ENCODE peak calls at places on chromosomes 5 and 9, in ten cellular contexts. One of them, this sample, is unnamed.

GRCh38 chr5:65059681-65060598 is 291.2 kb downstream of the CWC27 start:
- DNase-seq in fibroblast of pulmonary artery: peak; percentile 45
- DNase-seq in tibial artery: no peak
- DNase-seq in lower lobe of right lung: no peak
- DNase-seq in stimulated activated CD4-positive, alpha-beta T cell treated with anti-CD3 and anti-CD28 coated beads, Interleukin-1b, Interleukin-23, amount 100 ng/mL, for 1 hour: no peak
- DNase-seq in stimulated activated CD8-positive, alpha-beta memory T cell treated with anti-CD3 and anti-CD28 coated beads, Interleukin-15, amount 100 ng/mL, for 1 hour: no peak
- DNase-seq in HS-5: no peak
- DNase-seq in endothelial cell of umbilical vein: peak; percentile 74
- DNase-seq in endothelial cell: no peak
- DNase-seq in HAP-1: no peak
- DNase-seq in this sample: no peak

GRCh38 chr9:109968332-109968657 is 188.3 kb downstream of the PALM2AKAP2 start:
- DNase-seq in fibroblast of pulmonary artery: no peak
- DNase-seq in tibial artery: no peak
- DNase-seq in lower lobe of right lung: no peak
- DNase-seq in stimulated activated CD4-positive, alpha-beta T cell treated with anti-CD3 and anti-CD28 coated beads, Interleukin-1b, Interleukin-23, amount 100 ng/mL, for 1 hour: no peak
- DNase-seq in stimulated activated CD8-positive, alpha-beta memory T cell treated with anti-CD3 and anti-CD28 coated beads, Interleukin-15, amount 100 ng/mL, for 1 hour: no peak
- DNase-seq in HS-5: no peak
- DNase-seq in endothelial cell of umbilical vein: peak; percentile 75
- DNase-seq in endothelial cell: no peak
- DNase-seq in HAP-1: no peak
- DNase-seq in this sample: no peak

GRCh38 chr5:5676218-5676617 is 253.7 kb downstream of the ICE1 start:
- DNase-seq in fibroblast of pulmonary artery: no peak
- DNase-seq in tibial artery: no peak
- DNase-seq in lower lobe of right lung: no peak
- DNase-seq in stimulated activated CD4-positive, alpha-beta T cell treated with anti-CD3 and anti-CD28 coated beads, Interleukin-1b, Interleukin-23, amount 100 ng/mL, for 1 hour: no peak
- DNase-seq in stimulated activated CD8-positive, alpha-beta memory T cell treated with anti-CD3 and anti-CD28 coated beads, Interleukin-15, amount 100 ng/mL, for 1 hour: no peak
- DNase-seq in HS-5: no peak
- DNase-seq in endothelial cell of umbilical vein: no peak
- DNase-seq in endothelial cell: no peak
- DNase-seq in HAP-1: no peak
- DNase-seq in this sample: no peak

GRCh38 chr5:134224905-134225779 is 731 bp downstream of the PPP2CA start:
- DNase-seq in fibroblast of pulmonary artery: peak; percentile 65
- DNase-seq in tibial artery: peak; percentile 77
- DNase-seq in lower lobe of right lung: peak; percentile 72
- DNase-seq in stimulated activated CD4-positive, alpha-beta T cell treated with anti-CD3 and anti-CD28 coated beads, Interleukin-1b, Interleukin-23, amount 100 ng/mL, for 1 hour: peak; percentile 27
- DNase-seq in stimulated activated CD8-positive, alpha-beta memory T cell treated with anti-CD3 and anti-CD28 coated beads, Interleukin-15, amount 100 ng/mL, for 1 hour: peak; percentile 4
- DNase-seq in HS-5: peak; percentile 87
- DNase-seq in endothelial cell of umbilical vein: peak; percentile 78
- DNase-seq in endothelial cell: peak; percentile 74
- DNase-seq in HAP-1: peak; percentile 57
- DNase-seq in this sample: no peak

GRCh38 chr9:136345281-136346156 is 18.0 kb downstream of the DNLZ start:
- DNase-seq in fibroblast of pulmonary artery: peak; percentile 40
- DNase-seq in tibial artery: peak; percentile 89
- DNase-seq in lower lobe of right lung: peak; percentile 84
- DNase-seq in stimulated activated CD4-positive, alpha-beta T cell treated with anti-CD3 and anti-CD28 coated beads, Interleukin-1b, Interleukin-23, amount 100 ng/mL, for 1 hour: no peak
- DNase-seq in stimulated activated CD8-positive, alpha-beta memory T cell treated with anti-CD3 and anti-CD28 coated beads, Interleukin-15, amount 100 ng/mL, for 1 hour: no peak
- DNase-seq in HS-5: no peak
- DNase-seq in endothelial cell of umbilical vein: peak; percentile 35
- DNase-seq in endothelial cell: peak; percentile 67
- DNase-seq in HAP-1: no peak
- DNase-seq in this sample: no peak

GRCh38 chr5:178551059-178551458 is 39.1 kb downstream of the COL23A1 start:
- DNase-seq in fibroblast of pulmonary artery: peak; percentile 39
- DNase-seq in tibial artery: no peak
- DNase-seq in lower lobe of right lung: no peak
- DNase-seq in stimulated activated CD4-positive, alpha-beta T cell treated with anti-CD3 and anti-CD28 coated beads, Interleukin-1b, Interleukin-23, amount 100 ng/mL, for 1 hour: no peak
- DNase-seq in stimulated activated CD8-positive, alpha-beta memory T cell treated with anti-CD3 and anti-CD28 coated beads, Interleukin-15, amount 100 ng/mL, for 1 hour: no peak
- DNase-seq in HS-5: no peak
- DNase-seq in endothelial cell of umbilical vein: peak; percentile 28
- DNase-seq in endothelial cell: no peak
- DNase-seq in HAP-1: peak; percentile 17
- DNase-seq in this sample: no peak

GRCh38 chr9:127535834-127536233 is 76.2 kb upstream of the STXBP1 start:
- DNase-seq in fibroblast of pulmonary artery: peak; percentile 42
- DNase-seq in tibial artery: no peak
- DNase-seq in lower lobe of right lung: no peak
- DNase-seq in stimulated activated CD4-positive, alpha-beta T cell treated with anti-CD3 and anti-CD28 coated beads, Interleukin-1b, Interleukin-23, amount 100 ng/mL, for 1 hour: no peak
- DNase-seq in stimulated activated CD8-positive, alpha-beta memory T cell treated with anti-CD3 and anti-CD28 coated beads, Interleukin-15, amount 100 ng/mL, for 1 hour: no peak
- DNase-seq in HS-5: no peak
- DNase-seq in endothelial cell of umbilical vein: no peak
- DNase-seq in endothelial cell: no peak
- DNase-seq in HAP-1: no peak
- DNase-seq in this sample: no peak

GRCh38 chr5:143259254-143259605 is 144.3 kb downstream of the NR3C1 start:
- DNase-seq in fibroblast of pulmonary artery: no peak
- DNase-seq in tibial artery: no peak
- DNase-seq in lower lobe of right lung: no peak
- DNase-seq in stimulated activated CD4-positive, alpha-beta T cell treated with anti-CD3 and anti-CD28 coated beads, Interleukin-1b, Interleukin-23, amount 100 ng/mL, for 1 hour: no peak
- DNase-seq in stimulated activated CD8-positive, alpha-beta memory T cell treated with anti-CD3 and anti-CD28 coated beads, Interleukin-15, amount 100 ng/mL, for 1 hour: no peak
- DNase-seq in HS-5: no peak
- DNase-seq in endothelial cell of umbilical vein: no peak
- DNase-seq in endothelial cell: no peak
- DNase-seq in HAP-1: no peak
- DNase-seq in this sample: no peak

GRCh38 chr9:83622814-83623633 is at the start of gene IDNK:
- DNase-seq in fibroblast of pulmonary artery: peak; percentile 36
- DNase-seq in tibial artery: peak; percentile 77
- DNase-seq in lower lobe of right lung: peak; percentile 79
- DNase-seq in stimulated activated CD4-positive, alpha-beta T cell treated with anti-CD3 and anti-CD28 coated beads, Interleukin-1b, Interleukin-23, amount 100 ng/mL, for 1 hour: peak; percentile 24
- DNase-seq in stimulated activated CD8-positive, alpha-beta memory T cell treated with anti-CD3 and anti-CD28 coated beads, Interleukin-15, amount 100 ng/mL, for 1 hour: peak; percentile 35
- DNase-seq in HS-5: peak; percentile 34
- DNase-seq in endothelial cell of umbilical vein: peak; percentile 53
- DNase-seq in endothelial cell: peak; percentile 68
- DNase-seq in HAP-1: peak; percentile 69
- DNase-seq in this sample: peak; percentile 52

GRCh38 chr9:138114501-138115245 is 237.1 kb downstream of the CACNA1B start:
- DNase-seq in fibroblast of pulmonary artery: no peak
- DNase-seq in tibial artery: peak; percentile 20
- DNase-seq in lower lobe of right lung: no peak
- DNase-seq in stimulated activated CD4-positive, alpha-beta T cell treated with anti-CD3 and anti-CD28 coated beads, Interleukin-1b, Interleukin-23, amount 100 ng/mL, for 1 hour: no peak
- DNase-seq in stimulated activated CD8-positive, alpha-beta memory T cell treated with anti-CD3 and anti-CD28 coated beads, Interleukin-15, amount 100 ng/mL, for 1 hour: no peak
- DNase-seq in HS-5: no peak
- DNase-seq in endothelial cell of umbilical vein: no peak
- DNase-seq in endothelial cell: no peak
- DNase-seq in HAP-1: no peak
- DNase-seq in this sample: no peak

GRCh38 chr9:24245988-24246387 is 299.7 kb downstream of the IZUMO3 start:
- DNase-seq in fibroblast of pulmonary artery: peak; percentile 21
- DNase-seq in tibial artery: no peak
- DNase-seq in lower lobe of right lung: no peak
- DNase-seq in stimulated activated CD4-positive, alpha-beta T cell treated with anti-CD3 and anti-CD28 coated beads, Interleukin-1b, Interleukin-23, amount 100 ng/mL, for 1 hour: no peak
- DNase-seq in stimulated activated CD8-positive, alpha-beta memory T cell treated with anti-CD3 and anti-CD28 coated beads, Interleukin-15, amount 100 ng/mL, for 1 hour: no peak
- DNase-seq in HS-5: no peak
- DNase-seq in endothelial cell of umbilical vein: no peak
- DNase-seq in endothelial cell: no peak
- DNase-seq in HAP-1: peak; percentile 56
- DNase-seq in this sample: no peak

GRCh38 chr5:135239461-135240282 is 159.4 kb downstream of the MACROH2A1 start:
- DNase-seq in fibroblast of pulmonary artery: no peak
- DNase-seq in tibial artery: peak; percentile 60
- DNase-seq in lower lobe of right lung: no peak
- DNase-seq in stimulated activated CD4-positive, alpha-beta T cell treated with anti-CD3 and anti-CD28 coated beads, Interleukin-1b, Interleukin-23, amount 100 ng/mL, for 1 hour: no peak
- DNase-seq in stimulated activated CD8-positive, alpha-beta memory T cell treated with anti-CD3 and anti-CD28 coated beads, Interleukin-15, amount 100 ng/mL, for 1 hour: no peak
- DNase-seq in HS-5: no peak
- DNase-seq in endothelial cell of umbilical vein: no peak
- DNase-seq in endothelial cell: no peak
- DNase-seq in HAP-1: no peak
- DNase-seq in this sample: no peak

GRCh38 chr9:110977259-110977709 is 61.0 kb downstream of the LPAR1 start:
- DNase-seq in fibroblast of pulmonary artery: peak; percentile 76
- DNase-seq in tibial artery: no peak
- DNase-seq in lower lobe of right lung: no peak
- DNase-seq in stimulated activated CD4-positive, alpha-beta T cell treated with anti-CD3 and anti-CD28 coated beads, Interleukin-1b, Interleukin-23, amount 100 ng/mL, for 1 hour: no peak
- DNase-seq in stimulated activated CD8-positive, alpha-beta memory T cell treated with anti-CD3 and anti-CD28 coated beads, Interleukin-15, amount 100 ng/mL, for 1 hour: no peak
- DNase-seq in HS-5: peak; percentile 87
- DNase-seq in endothelial cell of umbilical vein: peak; percentile 77
- DNase-seq in endothelial cell: no peak
- DNase-seq in HAP-1: no peak
- DNase-seq in this sample: no peak

GRCh38 chr5:150158170-150158949 is 2.7 kb upstream of the PDGFRB start:
- DNase-seq in fibroblast of pulmonary artery: peak; percentile 65
- DNase-seq in tibial artery: no peak
- DNase-seq in lower lobe of right lung: no peak
- DNase-seq in stimulated activated CD4-positive, alpha-beta T cell treated with anti-CD3 and anti-CD28 coated beads, Interleukin-1b, Interleukin-23, amount 100 ng/mL, for 1 hour: no peak
- DNase-seq in stimulated activated CD8-positive, alpha-beta memory T cell treated with anti-CD3 and anti-CD28 coated beads, Interleukin-15, amount 100 ng/mL, for 1 hour: no peak
- DNase-seq in HS-5: no peak
- DNase-seq in endothelial cell of umbilical vein: no peak
- DNase-seq in endothelial cell: no peak
- DNase-seq in HAP-1: no peak
- DNase-seq in this sample: no peak

GRCh38 chr9:129138476-129139232 is 27.4 kb downstream of the PTPA start:
- DNase-seq in fibroblast of pulmonary artery: peak; percentile 60
- DNase-seq in tibial artery: peak; percentile 92
- DNase-seq in lower lobe of right lung: no peak
- DNase-seq in stimulated activated CD4-positive, alpha-beta T cell treated with anti-CD3 and anti-CD28 coated beads, Interleukin-1b, Interleukin-23, amount 100 ng/mL, for 1 hour: no peak
- DNase-seq in stimulated activated CD8-positive, alpha-beta memory T cell treated with anti-CD3 and anti-CD28 coated beads, Interleukin-15, amount 100 ng/mL, for 1 hour: no peak
- DNase-seq in HS-5: no peak
- DNase-seq in endothelial cell of umbilical vein: peak; percentile 82
- DNase-seq in endothelial cell: no peak
- DNase-seq in HAP-1: no peak
- DNase-seq in this sample: no peak

GRCh38 chr9:37966443-37967271 is 62.7 kb upstream of the SLC25A51 start:
- DNase-seq in fibroblast of pulmonary artery: no peak
- DNase-seq in tibial artery: no peak
- DNase-seq in lower lobe of right lung: no peak
- DNase-seq in stimulated activated CD4-positive, alpha-beta T cell treated with anti-CD3 and anti-CD28 coated beads, Interleukin-1b, Interleukin-23, amount 100 ng/mL, for 1 hour: no peak
- DNase-seq in stimulated activated CD8-positive, alpha-beta memory T cell treated with anti-CD3 and anti-CD28 coated beads, Interleukin-15, amount 100 ng/mL, for 1 hour: no peak
- DNase-seq in HS-5: no peak
- DNase-seq in endothelial cell of umbilical vein: peak; percentile 36
- DNase-seq in endothelial cell: no peak
- DNase-seq in HAP-1: no peak
- DNase-seq in this sample: no peak

GRCh38 chr5:5650949-5651348 is 228.5 kb downstream of the ICE1 start:
- DNase-seq in fibroblast of pulmonary artery: no peak
- DNase-seq in tibial artery: no peak
- DNase-seq in lower lobe of right lung: no peak
- DNase-seq in stimulated activated CD4-positive, alpha-beta T cell treated with anti-CD3 and anti-CD28 coated beads, Interleukin-1b, Interleukin-23, amount 100 ng/mL, for 1 hour: no peak
- DNase-seq in stimulated activated CD8-positive, alpha-beta memory T cell treated with anti-CD3 and anti-CD28 coated beads, Interleukin-15, amount 100 ng/mL, for 1 hour: no peak
- DNase-seq in HS-5: no peak
- DNase-seq in endothelial cell of umbilical vein: no peak
- DNase-seq in endothelial cell: no peak
- DNase-seq in HAP-1: no peak
- DNase-seq in this sample: no peak

GRCh38 chr9:129697111-129697955 is 31.9 kb downstream of the PRRX2 start:
- DNase-seq in fibroblast of pulmonary artery: peak; percentile 52
- DNase-seq in tibial artery: peak; percentile 91
- DNase-seq in lower lobe of right lung: no peak
- DNase-seq in stimulated activated CD4-positive, alpha-beta T cell treated with anti-CD3 and anti-CD28 coated beads, Interleukin-1b, Interleukin-23, amount 100 ng/mL, for 1 hour: peak; percentile 46
- DNase-seq in stimulated activated CD8-positive, alpha-beta memory T cell treated with anti-CD3 and anti-CD28 coated beads, Interleukin-15, amount 100 ng/mL, for 1 hour: peak; percentile 3
- DNase-seq in HS-5: no peak
- DNase-seq in endothelial cell of umbilical vein: no peak
- DNase-seq in endothelial cell: peak; percentile 39
- DNase-seq in HAP-1: no peak
- DNase-seq in this sample: no peak

GRCh38 chr5:178667109-178667508 is 40.3 kb upstream of the CLK4 start:
- DNase-seq in fibroblast of pulmonary artery: no peak
- DNase-seq in tibial artery: no peak
- DNase-seq in lower lobe of right lung: no peak
- DNase-seq in stimulated activated CD4-positive, alpha-beta T cell treated with anti-CD3 and anti-CD28 coated beads, Interleukin-1b, Interleukin-23, amount 100 ng/mL, for 1 hour: no peak
- DNase-seq in stimulated activated CD8-positive, alpha-beta memory T cell treated with anti-CD3 and anti-CD28 coated beads, Interleukin-15, amount 100 ng/mL, for 1 hour: no peak
- DNase-seq in HS-5: no peak
- DNase-seq in endothelial cell of umbilical vein: no peak
- DNase-seq in endothelial cell: no peak
- DNase-seq in HAP-1: no peak
- DNase-seq in this sample: no peak

GRCh38 chr9:5917888-5918287 is 27.2 kb downstream of the MLANA start:
- DNase-seq in fibroblast of pulmonary artery: no peak
- DNase-seq in tibial artery: no peak
- DNase-seq in lower lobe of right lung: no peak
- DNase-seq in stimulated activated CD4-positive, alpha-beta T cell treated with anti-CD3 and anti-CD28 coated beads, Interleukin-1b, Interleukin-23, amount 100 ng/mL, for 1 hour: no peak
- DNase-seq in stimulated activated CD8-positive, alpha-beta memory T cell treated with anti-CD3 and anti-CD28 coated beads, Interleukin-15, amount 100 ng/mL, for 1 hour: no peak
- DNase-seq in HS-5: no peak
- DNase-seq in endothelial cell of umbilical vein: no peak
- DNase-seq in endothelial cell: no peak
- DNase-seq in HAP-1: no peak
- DNase-seq in this sample: no peak

GRCh38 chr9:35484406-35484805 is 5.5 kb upstream of the RUSC2 start:
- DNase-seq in fibroblast of pulmonary artery: no peak
- DNase-seq in tibial artery: no peak
- DNase-seq in lower lobe of right lung: no peak
- DNase-seq in stimulated activated CD4-positive, alpha-beta T cell treated with anti-CD3 and anti-CD28 coated beads, Interleukin-1b, Interleukin-23, amount 100 ng/mL, for 1 hour: no peak
- DNase-seq in stimulated activated CD8-positive, alpha-beta memory T cell treated with anti-CD3 and anti-CD28 coated beads, Interleukin-15, amount 100 ng/mL, for 1 hour: no peak
- DNase-seq in HS-5: no peak
- DNase-seq in endothelial cell of umbilical vein: no peak
- DNase-seq in endothelial cell: no peak
- DNase-seq in HAP-1: no peak
- DNase-seq in this sample: no peak

GRCh38 chr5:17258429-17258828 is 41.0 kb downstream of the BASP1 start:
- DNase-seq in fibroblast of pulmonary artery: no peak
- DNase-seq in tibial artery: no peak
- DNase-seq in lower lobe of right lung: no peak
- DNase-seq in stimulated activated CD4-positive, alpha-beta T cell treated with anti-CD3 and anti-CD28 coated beads, Interleukin-1b, Interleukin-23, amount 100 ng/mL, for 1 hour: no peak
- DNase-seq in stimulated activated CD8-positive, alpha-beta memory T cell treated with anti-CD3 and anti-CD28 coated beads, Interleukin-15, amount 100 ng/mL, for 1 hour: no peak
- DNase-seq in HS-5: peak; percentile 61
- DNase-seq in endothelial cell of umbilical vein: no peak
- DNase-seq in endothelial cell: no peak
- DNase-seq in HAP-1: no peak
- DNase-seq in this sample: no peak

GRCh38 chr5:131209506-131210191 is 38.9 kb downstream of the LYRM7 start:
- DNase-seq in fibroblast of pulmonary artery: no peak
- DNase-seq in tibial artery: no peak
- DNase-seq in lower lobe of right lung: no peak
- DNase-seq in stimulated activated CD4-positive, alpha-beta T cell treated with anti-CD3 and anti-CD28 coated beads, Interleukin-1b, Interleukin-23, amount 100 ng/mL, for 1 hour: peak; percentile 6
- DNase-seq in stimulated activated CD8-positive, alpha-beta memory T cell treated with anti-CD3 and anti-CD28 coated beads, Interleukin-15, amount 100 ng/mL, for 1 hour: no peak
- DNase-seq in HS-5: no peak
- DNase-seq in endothelial cell of umbilical vein: no peak
- DNase-seq in endothelial cell: no peak
- DNase-seq in HAP-1: no peak
- DNase-seq in this sample: no peak

GRCh38 chr9:7533376-7534090 is 266.0 kb downstream of the DMAC1 start:
- DNase-seq in fibroblast of pulmonary artery: no peak
- DNase-seq in tibial artery: no peak
- DNase-seq in lower lobe of right lung: no peak
- DNase-seq in stimulated activated CD4-positive, alpha-beta T cell treated with anti-CD3 and anti-CD28 coated beads, Interleukin-1b, Interleukin-23, amount 100 ng/mL, for 1 hour: no peak
- DNase-seq in stimulated activated CD8-positive, alpha-beta memory T cell treated with anti-CD3 and anti-CD28 coated beads, Interleukin-15, amount 100 ng/mL, for 1 hour: no peak
- DNase-seq in HS-5: no peak
- DNase-seq in endothelial cell of umbilical vein: no peak
- DNase-seq in endothelial cell: no peak
- DNase-seq in HAP-1: no peak
- DNase-seq in this sample: no peak

GRCh38 chr5:109053995-109054417 is 306.3 kb downstream of the FER start:
- DNase-seq in fibroblast of pulmonary artery: peak; percentile 69
- DNase-seq in tibial artery: no peak
- DNase-seq in lower lobe of right lung: no peak
- DNase-seq in stimulated activated CD4-positive, alpha-beta T cell treated with anti-CD3 and anti-CD28 coated beads, Interleukin-1b, Interleukin-23, amount 100 ng/mL, for 1 hour: no peak
- DNase-seq in stimulated activated CD8-positive, alpha-beta memory T cell treated with anti-CD3 and anti-CD28 coated beads, Interleukin-15, amount 100 ng/mL, for 1 hour: no peak
- DNase-seq in HS-5: no peak
- DNase-seq in endothelial cell of umbilical vein: no peak
- DNase-seq in endothelial cell: no peak
- DNase-seq in HAP-1: no peak
- DNase-seq in this sample: no peak

GRCh38 chr5:150046031-150046430 is 40.3 kb downstream of the CSF1R start:
- DNase-seq in fibroblast of pulmonary artery: no peak
- DNase-seq in tibial artery: no peak
- DNase-seq in lower lobe of right lung: no peak
- DNase-seq in stimulated activated CD4-positive, alpha-beta T cell treated with anti-CD3 and anti-CD28 coated beads, Interleukin-1b, Interleukin-23, amount 100 ng/mL, for 1 hour: no peak
- DNase-seq in stimulated activated CD8-positive, alpha-beta memory T cell treated with anti-CD3 and anti-CD28 coated beads, Interleukin-15, amount 100 ng/mL, for 1 hour: no peak
- DNase-seq in HS-5: no peak
- DNase-seq in endothelial cell of umbilical vein: no peak
- DNase-seq in endothelial cell: no peak
- DNase-seq in HAP-1: no peak
- DNase-seq in this sample: no peak